ENCODE peak calls at places on chromosomes 2 and 18, in six cellular contexts. S is ovary, V is colonic mucosa, X is hepatocyte, P is IMR-90, E is uterus. B is an unnamed sample.
A peak's percentile ranks its signal among the peaks of the same experiment; 100 is the strongest.

GRCh38 chr2:204074434-204074833 is 137.9 kb downstream of the ICOS start:
- DNase-seq in X (peak; percentile 23), E (peak; percentile 26), P (no peak), V (no peak), S (no peak), B (no peak)

GRCh38 chr2:240792658-240793312 is 27.2 kb downstream of the KIF1A start:
- DNase-seq in P (no peak), V (no peak), S (no peak), E (no peak), X (no peak), B (no peak)

GRCh38 chr2:226115102-226115831 is 684.4 kb downstream of the IRS1 start:
- DNase-seq in E (no peak), S (no peak), V (no peak), X (peak; percentile 59), P (peak; percentile 99), B (peak; percentile 33)

GRCh38 chr2:219576505-219577388 is 4.6 kb downstream of the INHA start:
- DNase-seq in E (no peak), X (peak; percentile 86), P (peak; percentile 13), S (peak; percentile 70), V (no peak), B (no peak)

GRCh38 chr2:100786297-100786658 is 33.7 kb upstream of the NPAS2 start:
- DNase-seq in X (no peak), P (peak; percentile 82), V (peak; percentile 38), S (no peak), E (no peak), B (peak; percentile 75)

GRCh38 chr2:183105402-183106134 is 18.7 kb upstream of the NUP35 start:
- DNase-seq in S (no peak), X (no peak), P (peak; percentile 47), E (no peak), V (no peak), B (no peak)

GRCh38 chr2:14492920-14493503 is 139.5 kb upstream of the LRATD1 start:
- DNase-seq in V (no peak), P (peak; percentile 96), E (no peak), X (peak; percentile 7), S (no peak), B (peak; percentile 61)

GRCh38 chr2:11829947-11830707 is 83.7 kb downstream of the LPIN1 start:
- DNase-seq in S (peak; percentile 68), E (peak; percentile 77), V (peak; percentile 70), P (peak; percentile 98), X (peak; percentile 90), B (peak; percentile 85)

GRCh38 chr2:159968282-159968900 is 94.0 kb downstream of the PLA2R1 start:
- DNase-seq in E (no peak), V (peak; percentile 25), P (peak; percentile 41), X (peak; percentile 57), S (peak; percentile 17), B (peak; percentile 13)

GRCh38 chr2:239688840-239689239 is 288.0 kb upstream of the HDAC4 start:
- DNase-seq in P (no peak), X (no peak), S (no peak), E (no peak), V (peak; percentile 9), B (no peak)

GRCh38 chr18:79915161-79916127 is 36.0 kb downstream of the SLC66A2 start:
- DNase-seq in P (no peak), E (no peak), V (no peak), S (no peak), X (peak; percentile 2), B (no peak)

GRCh38 chr2:240672701-240673190 is 9.9 kb downstream of the AQP12B start:
- DNase-seq in E (no peak), X (no peak), V (no peak), P (no peak), S (no peak), B (no peak)

GRCh38 chr2:168703926-168704325 is 98.5 kb upstream of the NOSTRIN start:
- DNase-seq in P (no peak), X (no peak), E (no peak), S (no peak), V (no peak), B (no peak)

GRCh38 chr2:199465988-199466703 is 8.4 kb upstream of the SATB2 start:
- DNase-seq in V (peak; percentile 60), X (no peak), P (no peak), S (no peak), E (no peak), B (no peak)

GRCh38 chr2:11945139-11946126 is 199.0 kb downstream of the LPIN1 start:
- DNase-seq in X (no peak), V (no peak), P (no peak), S (no peak), E (no peak), B (no peak)

GRCh38 chr2:28054916-28055315 is 164.4 kb downstream of the BABAM2 start:
- DNase-seq in V (no peak), X (no peak), S (no peak), E (no peak), P (peak; percentile 67), B (no peak)

GRCh38 chr2:172944794-172945510 is 130.7 kb upstream of the MAP3K20 start:
- DNase-seq in P (no peak), E (no peak), X (no peak), V (no peak), S (no peak), B (no peak)

GRCh38 chr2:101704816-101705565 is 7.5 kb downstream of the MAP4K4 start:
- DNase-seq in E (no peak), X (no peak), S (no peak), V (no peak), P (peak; percentile 26), B (no peak)

GRCh38 chr2:224819075-224819474 is 102.9 kb upstream of the CCDC195 start:
- DNase-seq in E (no peak), X (no peak), P (peak; percentile 25), S (no peak), V (no peak), B (no peak)

GRCh38 chr2:9652898-9653479 is 22.2 kb upstream of the YWHAQ start:
- DNase-seq in S (no peak), X (no peak), V (no peak), P (no peak), E (no peak), B (no peak)

DNA sequence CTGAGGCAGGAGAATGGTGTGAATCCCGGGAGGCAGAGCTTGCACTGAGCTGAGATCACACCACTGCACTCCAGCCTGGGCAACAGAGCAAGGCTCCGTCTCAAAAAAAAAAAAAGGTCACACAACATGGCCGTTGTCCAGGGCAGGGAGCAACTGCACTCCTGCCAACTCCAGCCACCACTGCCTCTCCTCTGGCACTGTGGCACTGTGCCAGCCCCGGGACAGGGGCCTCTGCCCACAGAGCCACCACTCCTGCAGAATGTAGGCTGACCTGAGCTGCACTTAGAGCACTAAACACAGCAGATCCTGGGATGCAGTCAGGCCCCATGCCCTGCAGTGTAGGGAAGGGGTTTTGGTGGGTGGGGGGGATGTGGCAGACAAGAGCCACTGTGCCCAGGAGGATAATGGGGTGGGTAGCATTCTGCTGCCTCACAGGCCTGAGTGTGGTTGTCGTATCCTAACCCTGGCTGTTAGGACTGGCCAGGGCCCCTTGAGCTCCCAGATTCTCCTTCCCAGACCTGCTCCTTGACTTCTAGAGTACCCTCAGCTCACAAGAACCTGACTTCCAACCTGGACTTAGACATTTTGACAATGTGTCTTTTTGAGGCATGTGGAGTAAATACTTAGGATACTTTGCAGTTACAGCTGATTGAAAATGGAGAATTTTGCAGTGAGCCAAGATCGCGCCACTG is 69.4 kb upstream of the SH3RF3 start:
- DNase-seq in S (no peak), V (no peak), E (no peak), X (no peak), P (no peak), B (no peak)
- H3K27me3 ChIP-seq in S (no peaks in the 10 kb centered on the region), V (no peaks in the 10 kb centered on the region), E (no peaks in the 10 kb centered on the region), X (no peaks in the 10 kb centered on the region), P (peaks cover 46% of the 10 kb centered on the region), B (peaks cover 6% of the 10 kb centered on the region)

DNA sequence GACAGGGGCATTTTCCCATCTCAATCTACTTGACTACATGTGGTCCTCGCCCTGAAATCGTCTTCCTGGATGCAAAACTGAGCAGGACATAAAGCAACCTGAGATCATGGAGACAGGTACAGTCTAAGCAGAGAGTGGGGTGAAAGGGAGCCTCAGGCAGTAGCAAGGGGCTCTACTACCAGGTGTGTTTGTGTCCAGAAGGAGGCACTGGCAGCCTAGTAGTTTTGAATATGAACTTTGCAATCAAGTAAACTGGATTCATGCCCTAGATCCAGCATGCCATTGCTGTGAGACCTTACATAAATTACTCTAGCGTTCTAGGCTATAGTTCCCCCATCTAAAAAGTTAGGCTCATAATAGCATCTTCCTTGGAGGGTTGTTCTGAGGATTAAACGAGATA is 147.4 kb downstream of the TXNL1 start:
- DNase-seq in X (no peak), S (no peak), E (no peak), V (no peak), P (no peak), B (no peak)
- TF ChIP-seq CTCF in X (no peak), S (no peak), E (no peak), V (no peak), P (no peak), B (no peak)

GRCh38 chr2:120737802-120738516 is 2.3 kb downstream of the GLI2 start:
- DNase-seq in V (peak; percentile 85), E (no peak), X (peak; percentile 71), S (no peak), P (no peak), B (no peak)

GRCh38 chr2:120741514-120742448 is 6.1 kb downstream of the GLI2 start:
- DNase-seq in E (no peak), P (no peak), X (no peak), S (no peak), V (peak; percentile 34), B (peak; percentile 31)

GRCh38 chr2:120740765-120741513 is 5.3 kb downstream of the GLI2 start:
- DNase-seq in E (no peak), P (peak; percentile 41), S (no peak), V (peak; percentile 24), X (peak; percentile 46), B (no peak)

GRCh38 chr2:120738786-120739771 is 3.4 kb downstream of the GLI2 start:
- DNase-seq in P (no peak), E (no peak), V (peak; percentile 77), X (no peak), S (no peak), B (no peak)

DNA sequence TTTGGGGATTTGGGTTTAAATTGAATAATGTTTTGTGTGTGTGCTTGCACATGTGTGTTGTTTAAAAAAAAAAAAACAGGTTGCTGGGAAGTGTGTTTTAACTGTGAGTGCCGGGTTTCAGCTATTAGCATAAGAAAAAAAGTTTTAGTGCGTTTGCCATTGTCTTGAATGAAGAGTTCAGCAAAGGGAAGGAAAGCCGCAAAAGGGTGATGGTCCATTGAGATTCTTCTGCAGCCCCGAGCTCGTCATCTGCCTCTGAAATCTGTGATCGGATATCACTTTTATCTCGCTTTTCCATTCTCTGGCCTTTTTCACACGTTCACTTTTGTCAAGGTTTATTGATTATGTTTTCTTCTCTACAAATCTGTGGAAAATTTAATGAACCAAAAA is 4.7 kb downstream of the GLI2 start:
- DNase-seq in V (peak; percentile 7), X (no peak), P (no peak), E (no peak), S (no peak), B (no peak)
- H3K4me1 ChIP-seq in V (no peaks in the 10 kb centered on the region), X (peaks cover 44% of the 10 kb centered on the region), P (peaks cover 26% of the 10 kb centered on the region), E (no peaks in the 10 kb centered on the region), S (peaks cover 22% of the 10 kb centered on the region), B (peaks cover 15% of the 10 kb centered on the region)

GRCh38 chr18:7242954-7243353 is 12.1 kb downstream of the LRRC30 start:
- DNase-seq in S (no peak), E (no peak), X (no peak), P (no peak), V (no peak), B (no peak)
- H3K27me3 ChIP-seq in S (no peaks in the 10 kb centered on the region), E (no peaks in the 10 kb centered on the region), X (no peaks in the 10 kb centered on the region), P (peaks cover 6% of the 10 kb centered on the region), V (no peaks in the 10 kb centered on the region), B (peaks cover 74% of the 10 kb centered on the region)

GRCh38 chr2:53473236-53473635 is 294.4 kb upstream of the CHAC2 start:
- DNase-seq in V (no peak), P (no peak), E (no peak), S (no peak), X (peak; percentile 6), B (no peak)
- TF ChIP-seq CTCF in V (no peak), P (peak; percentile 18), E (no peak), S (no peak), X (no peak), B (peak; percentile 22)

B was measured in PC-9.